ENCODE peak calls at places on chromosomes 4 and X, in nine cellular contexts. Z, D, L, K, Y, O, M, S and Q are unnamed samples. For H3K4me1, the result is how much of the 10 kb centered on the place peaks cover.

GRCh38 chr4:111449657-111450056 is 695.6 kb upstream of the FAM241A start:
- DNase-seq in Z (peak), D (no peak), L (no peak), K (no peak), Y (no peak), O (no peak), M (peak), S (no peak), Q (no peak)

GRCh38 chr4:99816611-99817309 is at the start of gene DAPP1:
- DNase-seq in Z (no peak), D (no peak), L (peak), K (no peak), Y (peak), O (no peak), M (peak), S (no peak), Q (no peak)

GRCh38 chr4:54588404-54588803 is 69.4 kb upstream of the KIT start:
- DNase-seq in Z (peak), D (peak), L (peak), K (no peak), Y (no peak), O (no peak), M (peak), S (no peak), Q (no peak)

GRCh38 chrX:30373479-30373878 is 64.3 kb upstream of the NR0B1 start:
- DNase-seq in Z (no peak), D (no peak), L (no peak), K (no peak), Y (no peak), O (no peak), M (no peak), S (no peak), Q (no peak)

GRCh38 chr4:81620442-81620841 is 148.7 kb upstream of the RASGEF1B start:
- DNase-seq in Z (no peak), D (no peak), L (no peak), K (no peak), Y (no peak), O (no peak), M (peak), S (no peak), Q (no peak)

GRCh38 chr4:183130328-183131155 is 31.5 kb downstream of the WWC2 start:
- DNase-seq in Z (peak), D (no peak), L (no peak), K (no peak), Y (peak), O (peak), M (peak), S (no peak), Q (no peak)

GRCh38 chr4:184237612-184238011 is 19.9 kb upstream of the ENPP6 start:
- DNase-seq in Z (no peak), D (peak), L (no peak), K (no peak), Y (no peak), O (no peak), M (peak), S (no peak), Q (no peak)

GRCh38 chr4:150384249-150384648 is 197.7 kb upstream of the MAB21L2 start:
- DNase-seq in Z (no peak), D (no peak), L (no peak), K (peak), Y (no peak), O (no peak), M (no peak), S (no peak), Q (no peak)

GRCh38 chr4:86653237-86653865 is 59.2 kb downstream of the PTPN13 start:
- DNase-seq in Z (no peak), D (peak), L (no peak), K (peak), Y (peak), O (peak), M (no peak), S (no peak), Q (no peak)

GRCh38 chr4:140185725-140186124 is 31.7 kb upstream of the MAML3 start:
- DNase-seq in Z (no peak), D (no peak), L (no peak), K (no peak), Y (no peak), O (no peak), M (no peak), S (no peak), Q (no peak)

GRCh38 chrX:80817002-80817401 is 7.3 kb upstream of the BRWD3 start:
- DNase-seq in Z (no peak), D (no peak), L (no peak), K (no peak), Y (no peak), O (peak), M (no peak), S (no peak), Q (no peak)

GRCh38 chr4:24287096-24287495 is 297.3 kb downstream of the DHX15 start:
- DNase-seq in Z (no peak), D (no peak), L (no peak), K (no peak), Y (no peak), O (no peak), M (no peak), S (no peak), Q (no peak)

GRCh38 chrX:6667048-6667768 is 132.3 kb upstream of the VCX3A start:
- DNase-seq in Z (no peak), D (no peak), L (no peak), K (no peak), Y (no peak), O (no peak), M (peak), S (no peak), Q (no peak)

GRCh38 chr4:123116412-123116811 is 194.0 kb upstream of the NUDT6 start:
- DNase-seq in Z (peak), D (no peak), L (no peak), K (no peak), Y (no peak), O (peak), M (peak), S (no peak), Q (no peak)

GRCh38 chr4:145530189-145530588 is 48.5 kb downstream of the SMAD1 start:
- DNase-seq in Z (no peak), D (no peak), L (no peak), K (no peak), Y (no peak), O (no peak), M (no peak), S (no peak), Q (no peak)
- H3K4me2 ChIP-seq in Z (no peak), D (no peak), L (no peak), K (no peak), Y (no peak), O (no peak), M (no peak), S (no peak), Q (no peak)

DNA sequence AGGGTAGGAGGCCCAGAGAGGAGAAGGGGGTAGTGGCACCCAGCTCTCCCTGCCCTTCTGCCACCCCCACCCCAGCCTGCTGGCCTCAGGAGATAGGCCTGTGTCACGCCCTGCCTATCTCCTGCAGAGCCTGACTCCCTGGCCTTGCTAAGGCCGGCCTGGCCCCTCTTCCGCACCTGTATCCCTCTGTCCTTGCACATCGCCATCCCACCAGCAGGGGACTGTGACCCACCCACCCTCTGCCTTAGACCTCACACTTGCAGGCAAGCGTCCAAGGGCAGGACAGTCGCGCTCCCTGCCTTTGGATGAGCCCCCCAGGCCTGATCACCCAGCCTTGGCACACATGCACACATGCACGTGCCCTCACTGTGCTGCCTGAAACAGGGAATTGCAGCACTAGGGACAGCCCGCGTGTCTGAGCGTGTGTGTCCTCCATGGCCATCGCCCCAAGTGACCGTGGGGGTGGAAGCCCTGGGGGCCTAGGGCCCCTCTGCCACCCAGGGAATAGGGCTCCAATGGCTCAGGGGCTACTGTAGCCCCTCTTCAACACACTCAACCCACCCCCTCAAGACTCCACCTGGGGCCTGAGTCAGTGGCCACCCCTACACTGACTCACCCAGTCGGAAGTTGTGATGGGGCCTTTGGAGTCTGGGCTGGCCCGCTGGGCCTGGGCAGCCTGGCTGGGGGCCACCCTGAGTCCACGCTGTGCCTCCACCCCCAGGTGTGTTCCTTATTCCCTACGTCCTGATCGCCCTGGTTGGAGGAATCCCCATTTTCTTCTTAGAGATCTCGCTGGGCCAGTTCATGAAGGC is 2.1 kb downstream of the SLC6A8 start:
- DNase-seq in Z (peak), D (peak), L (no peak), K (no peak), Y (peak), O (no peak), M (peak), S (peak), Q (peak)
- TF ChIP-seq CTCF in Z (no peak), D (peak), L (no peak), K (peak), Y (no peak), O (no peak), M (peak), S (peak), Q (peak)

GRCh38 chr4:15779789-15780188 is 1.7 kb downstream of the CD38 start:
- DNase-seq in Z (no peak), D (no peak), L (no peak), K (no peak), Y (no peak), O (no peak), M (peak), S (no peak), Q (no peak)
- H3K4me1 ChIP-seq in Z (under half), D (under half), L (under half), K (under half), Y (under half), O (under half), M (under half), S (under half), Q (under half)

DNA sequence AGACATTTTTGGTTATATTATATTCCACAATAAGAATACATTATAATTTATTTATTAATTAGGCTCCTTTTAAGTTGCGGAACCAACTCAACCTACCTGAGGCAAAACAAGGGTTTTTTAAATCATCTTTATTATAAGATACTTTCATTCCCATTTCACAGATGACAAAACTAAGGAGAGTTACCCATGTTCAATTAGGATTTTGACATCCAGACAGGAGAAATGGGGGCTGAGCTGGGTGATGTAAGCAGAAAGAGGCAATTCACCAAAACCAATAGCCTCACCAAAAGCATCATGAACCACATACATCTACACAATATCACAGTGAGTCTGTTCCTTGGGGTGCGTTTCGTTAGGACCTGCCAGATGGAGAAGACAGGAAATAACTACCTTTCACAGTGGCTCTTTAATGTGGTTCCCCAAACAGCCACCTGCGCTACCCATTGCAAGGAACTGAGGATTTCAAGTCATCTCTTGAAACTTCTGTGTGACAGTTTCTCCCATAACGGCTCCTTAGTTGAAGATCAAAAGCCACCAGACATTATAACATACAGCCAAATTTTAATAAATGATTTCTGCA is 190.5 kb upstream of the LEF1 start:
- DNase-seq in Z (no peak), D (no peak), L (no peak), K (no peak), Y (no peak), O (no peak), M (no peak), S (no peak), Q (no peak)
- H3K4me2 ChIP-seq in Z (no peak), D (peak), L (no peak), K (no peak), Y (no peak), O (no peak), M (no peak), S (no peak), Q (no peak)

GRCh38 chrX:111719426-111720210 is 38.6 kb downstream of the ALG13 start:
- DNase-seq in Z (peak), D (no peak), L (peak), K (peak), Y (no peak), O (peak), M (no peak), S (no peak), Q (no peak)
- TF ChIP-seq CTCF in Z (peak), D (no peak), L (peak), K (no peak), Y (peak), O (no peak), M (peak), S (peak), Q (peak)

GRCh38 chrX:115462406-115462805 is 98.6 kb upstream of the PLS3 start:
- DNase-seq in Z (no peak), D (no peak), L (no peak), K (no peak), Y (no peak), O (peak), M (no peak), S (no peak), Q (no peak)
- H3K4me1 ChIP-seq in Z (under half), D (under half), L (under half), K (under half), Y (under half), O (under half), M (under half), S (under half), Q (under half)

DNA sequence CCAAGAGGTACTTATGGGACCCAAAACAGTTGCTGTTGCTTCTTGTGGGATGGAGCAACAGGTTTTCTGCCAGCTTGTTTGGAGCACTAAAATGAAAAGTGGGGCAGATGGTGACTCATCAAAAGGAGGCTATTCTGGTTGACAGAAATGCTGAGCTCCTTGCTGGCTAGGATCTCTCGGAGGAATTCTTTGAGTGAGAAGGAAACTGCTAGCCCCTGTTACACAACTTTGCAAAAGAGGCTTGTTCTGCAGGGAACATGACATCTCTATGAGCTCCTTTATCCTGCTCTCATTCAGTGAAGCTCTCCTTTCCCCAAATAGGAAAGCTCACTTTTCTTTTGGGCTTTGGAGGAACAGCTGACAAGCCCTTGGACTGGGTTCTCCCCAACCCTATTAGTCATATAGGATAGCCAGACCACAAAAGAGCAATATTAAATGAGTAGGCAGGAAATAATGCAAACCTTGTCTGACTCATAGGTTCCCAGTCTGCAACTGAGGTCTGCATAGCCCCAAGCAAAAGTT is 108.3 kb downstream of the CDS1 start:
- DNase-seq in Z (peak), D (peak), L (no peak), K (peak), Y (peak), O (peak), M (peak), S (no peak), Q (no peak)
- H3K4me2 ChIP-seq in Z (peak), D (no peak), L (no peak), K (no peak), Y (peak), O (peak), M (peak), S (no peak), Q (no peak)

DNA sequence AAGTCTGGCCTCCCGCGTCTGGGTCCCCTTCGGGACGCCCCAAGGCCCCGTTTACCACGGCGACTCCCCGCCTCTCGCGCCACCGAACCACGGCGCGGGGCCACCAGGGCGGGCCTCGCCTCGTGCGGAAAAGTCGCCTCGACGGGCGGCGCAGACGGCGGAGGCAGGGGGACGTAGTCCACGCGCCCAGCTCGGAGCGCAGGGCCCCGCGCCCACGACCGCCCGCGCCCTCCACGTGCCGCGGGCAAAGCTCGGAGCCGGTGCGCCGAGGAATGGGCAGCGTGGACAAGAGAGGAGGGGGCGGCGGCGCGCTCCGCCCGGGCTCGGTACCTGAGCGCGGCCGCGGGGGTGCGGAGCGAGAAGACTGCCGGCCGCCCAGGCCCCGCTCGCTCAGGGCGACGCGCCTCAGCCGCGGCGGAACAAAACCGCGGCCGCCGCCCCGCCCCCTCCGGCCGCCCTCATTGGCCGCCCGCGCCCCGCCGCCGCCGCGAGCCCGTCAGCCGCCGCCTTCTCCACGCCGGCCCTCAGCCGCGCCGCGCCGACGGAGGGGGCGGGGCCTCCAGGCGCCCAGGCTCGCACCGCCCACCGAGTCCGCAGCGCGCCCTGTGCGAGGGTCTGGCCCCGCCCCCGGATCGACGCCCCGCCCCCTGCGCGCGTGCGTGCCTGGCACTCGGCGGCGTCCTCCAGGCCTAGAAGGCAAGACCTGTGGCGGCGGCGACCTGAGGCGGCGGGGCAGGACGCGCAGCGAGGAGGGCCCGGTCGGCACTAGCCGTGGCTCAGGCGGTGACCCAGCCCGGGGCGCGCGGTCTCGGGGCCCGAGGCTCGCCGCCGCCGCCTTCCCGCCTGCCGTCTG is at the start of gene FAM53A:
- DNase-seq in Z (peak), D (peak), L (peak), K (peak), Y (peak), O (peak), M (peak), S (peak), Q (peak)
- TF ChIP-seq CTCF in Z (no peak), D (no peak), L (no peak), K (no peak), Y (no peak), O (no peak), M (no peak), S (no peak), Q (peak)

GRCh38 chr4:151472297-151472696 is 63.3 kb downstream of the FHIP1A start:
- DNase-seq in Z (no peak), D (no peak), L (no peak), K (no peak), Y (no peak), O (no peak), M (no peak), S (no peak), Q (no peak)
- H3K4me1 ChIP-seq in Z (under half), D (under half), L (under half), K (half or more), Y (under half), O (under half), M (under half), S (under half), Q (under half)